ENCODE peak calls at places on chromosomes 4 and X, in four cellular contexts. Q is transverse colon, P is hepatocyte, U is Panc1. R is an unnamed sample.

GRCh38 chr4:187258651-187259401 is 535.2 kb upstream of the FAT1 start:
- DNase-seq in P (no peak), U (no peak), Q (no peak), R (no peak)

GRCh38 chr4:26331380-26331945 is 10.6 kb downstream of the RBPJ start:
- DNase-seq in Q (no peak), U (no peak), P (no peak), R (no peak)

GRCh38 chr4:24924309-24924781 is 11.5 kb upstream of the CCDC149 start:
- DNase-seq in P (peak; percentile 21), U (no peak), Q (no peak), R (no peak)

GRCh38 chr4:36303430-36304137 is 22.2 kb downstream of the DTHD1 start:
- DNase-seq in P (no peak), U (no peak), Q (no peak), R (no peak)

GRCh38 chrX:2327423-2327822 is 173.4 kb downstream of the DHRSX start:
- DNase-seq in U (no peak), P (no peak), Q (no peak), R (no peak)

GRCh38 chr4:41144812-41145211 is 69.5 kb downstream of the APBB2 start:
- DNase-seq in P (no peak), U (no peak), Q (no peak), R (no peak)

GRCh38 chr4:20252656-20253271 is 1.1 kb downstream of the SLIT2 start:
- DNase-seq in Q (peak; percentile 11), P (peak; percentile 37), U (no peak), R (no peak)

GRCh38 chr4:87092389-87093141 is 127.9 kb downstream of the KLHL8 start:
- DNase-seq in Q (peak; percentile 77), U (no peak), P (peak; percentile 82), R (peak; percentile 81)

GRCh38 chrX:17826609-17827496 is 34.2 kb downstream of the RAI2 start:
- DNase-seq in Q (peak; percentile 36), U (no peak), P (no peak), R (peak; percentile 2)

GRCh38 chrX:11309220-11309619 is 16.0 kb downstream of the AMELX start:
- DNase-seq in P (no peak), U (no peak), Q (no peak), R (no peak)

GRCh38 chr4:17492058-17492741 is 19.7 kb downstream of the QDPR start:
- DNase-seq in U (no peak), P (no peak), Q (no peak), R (peak; percentile 8)

GRCh38 chrX:133544105-133544504 is 128.8 kb upstream of the GPC4 start:
- DNase-seq in U (no peak), Q (no peak), P (peak; percentile 55), R (peak; percentile 34)

GRCh38 chrX:129640737-129641136 is 14.0 kb downstream of the APLN start:
- DNase-seq in U (no peak), P (no peak), Q (no peak), R (no peak)

GRCh38 chrX:74232859-74233258 is 71.1 kb upstream of the ZCCHC13 start:
- DNase-seq in P (no peak), Q (no peak), U (no peak), R (no peak)

GRCh38 chr4:95220205-95221175 is 328.3 kb downstream of the UNC5C start:
- DNase-seq in Q (no peak), P (no peak), U (no peak), R (no peak)

GRCh38 chr4:106583108-106583507 is 214.5 kb upstream of the GIMD1 start:
- DNase-seq in Q (no peak), U (no peak), P (no peak), R (no peak)

GRCh38 chr4:173226401-173226888 is 57.8 kb downstream of the GALNT7 start:
- DNase-seq in Q (no peak), U (no peak), P (no peak), R (no peak)

GRCh38 chrX:12956704-12957541 is 18.0 kb upstream of the TMSB4X start:
- DNase-seq in U (no peak), P (peak; percentile 45), Q (no peak), R (peak; percentile 53)

GRCh38 chrX:2474280-2474962 is 26.4 kb downstream of the DHRSX start:
- DNase-seq in Q (no peak), P (no peak), U (no peak), R (no peak)

GRCh38 chr4:25446611-25447010 is 69.5 kb downstream of the ANAPC4 start:
- DNase-seq in Q (no peak), U (no peak), P (no peak), R (no peak)

GRCh38 chrX:23699636-23700194 is 32.4 kb downstream of the PRDX4 start:
- DNase-seq in Q (no peak), P (peak; percentile 24), U (no peak), R (no peak)

GRCh38 chrX:131058136-131058868 is at the start of gene ARHGAP36:
- DNase-seq in Q (no peak), U (no peak), P (peak; percentile 33), R (no peak)

GRCh38 chr4:144894525-144894924 is 203.5 kb downstream of the ANAPC10 start:
- DNase-seq in P (no peak), Q (peak; percentile 10), U (no peak), R (no peak)

GRCh38 chr4:2365054-2365912 is 53.2 kb downstream of the ZFYVE28 start:
- DNase-seq in U (no peak), Q (no peak), P (no peak), R (no peak)
- H3K4me3 ChIP-seq in U (no peak overlapping the region), Q (peak overlapping the region; percentile 26), P (no peak overlapping the region), R (no peak overlapping the region)

DNA sequence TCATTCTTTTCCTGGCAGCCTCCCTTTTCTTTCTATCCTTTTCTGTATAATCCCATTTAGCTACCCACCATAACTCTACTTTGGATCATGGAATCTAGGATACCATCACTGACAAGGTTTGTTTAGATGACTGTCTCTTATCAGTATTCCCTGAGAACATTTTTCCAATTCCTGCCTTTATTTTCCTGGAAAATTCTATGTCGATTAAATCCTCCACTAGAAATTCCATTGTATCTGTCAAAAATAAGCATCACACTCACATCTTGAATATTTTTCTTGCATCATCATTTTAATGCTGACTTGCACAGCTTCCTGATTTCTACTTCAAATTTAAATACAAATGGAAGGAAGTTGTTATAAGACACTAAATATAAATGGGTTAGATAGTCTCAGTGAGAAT is 20.2 kb downstream of the TRIM2 start:
- DNase-seq in P (no peak), U (no peak), Q (no peak), R (no peak)
- H3K4me3 ChIP-seq in P (no peak overlapping the region), U (no peak overlapping the region), Q (no peak overlapping the region), R (no peak overlapping the region)

GRCh38 chrX:70453024-70453618 is 8.5 kb downstream of the DLG3 start:
- DNase-seq in Q (no peak), U (no peak), P (no peak), R (no peak)
- H3K4me3 ChIP-seq in Q (peak overlapping the region; percentile 49), U (peak overlapping the region; percentile 61), P (no peak overlapping the region), R (no peak overlapping the region)

GRCh38 chrX:19674041-19674769 is 158.9 kb upstream of the MAP3K15 start:
- DNase-seq in Q (no peak), U (no peak), P (no peak), R (no peak)

GRCh38 chrX:19673334-19674040 is 158.2 kb upstream of the MAP3K15 start:
- DNase-seq in P (peak; percentile 60), U (no peak), Q (peak; percentile 35), R (no peak)

GRCh38 chrX:19672211-19672814 is 157.0 kb upstream of the MAP3K15 start:
- DNase-seq in Q (no peak), P (peak; percentile 8), U (no peak), R (no peak)

GRCh38 chrX:19670321-19670750 is 155.0 kb upstream of the MAP3K15 start:
- DNase-seq in U (no peak), Q (no peak), P (peak; percentile 8), R (no peak)

GRCh38 chrX:19670854-19671620 is 155.7 kb upstream of the MAP3K15 start:
- DNase-seq in U (no peak), P (peak; percentile 50), Q (peak; percentile 69), R (peak; percentile 55)
- H3K4me3 ChIP-seq in U (peak overlapping the region; percentile 66), P (no peak overlapping the region), Q (no peak overlapping the region), R (no peak overlapping the region)

GRCh38 chr4:2833671-2834000 is 10.0 kb upstream of the ADD1 start:
- DNase-seq in P (peak; percentile 2), Q (peak; percentile 5), U (no peak), R (no peak)

GRCh38 chr4:2835978-2836377 is 7.7 kb upstream of the ADD1 start:
- DNase-seq in U (no peak), P (peak; percentile 2), Q (peak; percentile 8), R (no peak)

GRCh38 chr4:2832309-2832980 is 11.2 kb upstream of the ADD1 start:
- DNase-seq in P (no peak), Q (peak; percentile 15), U (no peak), R (no peak)

GRCh38 chr4:2832981-2833670 is 10.5 kb upstream of the ADD1 start:
- DNase-seq in Q (peak; percentile 5), U (no peak), P (no peak), R (no peak)

DNA sequence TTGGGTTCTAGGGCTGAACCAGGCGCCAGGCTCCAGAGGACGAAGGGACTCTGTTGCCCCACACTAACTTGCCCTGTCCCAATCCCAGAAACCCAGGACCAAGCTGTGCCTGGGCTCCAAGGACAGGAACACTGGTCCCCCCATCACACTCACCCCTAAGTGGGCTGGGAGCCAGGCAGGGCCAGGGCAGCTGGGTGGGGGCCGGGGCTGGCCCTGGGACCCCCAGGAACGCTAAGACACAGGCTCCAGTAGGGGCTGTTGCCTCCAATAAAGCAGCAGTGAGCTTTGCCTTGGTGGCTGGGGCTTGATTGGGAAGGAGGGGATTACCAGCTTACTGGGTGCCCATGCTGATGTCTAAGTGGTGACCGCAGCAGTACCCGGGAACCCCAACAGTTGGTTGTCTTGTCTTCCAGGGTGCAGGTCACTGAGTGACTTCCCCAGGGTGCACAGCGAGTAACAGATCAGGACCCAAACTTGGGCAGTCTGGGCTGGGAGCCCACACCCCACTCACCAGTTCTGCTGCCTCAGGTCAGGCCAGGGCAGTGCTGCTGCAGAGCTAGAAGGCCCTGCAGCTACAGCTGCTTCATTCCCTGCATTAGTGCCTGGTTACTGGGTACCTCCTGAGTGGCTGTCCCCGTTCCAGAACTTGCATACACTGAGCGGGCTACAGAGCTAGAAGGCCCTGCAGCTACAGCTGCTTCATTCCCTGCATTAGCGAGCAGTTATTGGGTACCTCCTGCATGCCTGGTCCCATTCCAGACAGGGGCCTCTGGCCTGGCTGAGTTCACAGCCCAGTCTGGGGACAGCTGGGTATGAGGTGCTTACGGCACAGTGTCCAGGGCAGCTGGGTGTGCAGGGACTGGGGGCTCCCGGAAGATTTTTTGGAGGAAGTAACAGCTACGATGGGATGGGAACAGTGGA is 9.4 kb upstream of the ADD1 start:
- DNase-seq in U (no peak), P (peak; percentile 3), Q (peak; percentile 7), R (no peak)
- H3K4me3 ChIP-seq in U (no peak overlapping the region), P (no peak overlapping the region), Q (no peak overlapping the region), R (no peak overlapping the region)

DNA sequence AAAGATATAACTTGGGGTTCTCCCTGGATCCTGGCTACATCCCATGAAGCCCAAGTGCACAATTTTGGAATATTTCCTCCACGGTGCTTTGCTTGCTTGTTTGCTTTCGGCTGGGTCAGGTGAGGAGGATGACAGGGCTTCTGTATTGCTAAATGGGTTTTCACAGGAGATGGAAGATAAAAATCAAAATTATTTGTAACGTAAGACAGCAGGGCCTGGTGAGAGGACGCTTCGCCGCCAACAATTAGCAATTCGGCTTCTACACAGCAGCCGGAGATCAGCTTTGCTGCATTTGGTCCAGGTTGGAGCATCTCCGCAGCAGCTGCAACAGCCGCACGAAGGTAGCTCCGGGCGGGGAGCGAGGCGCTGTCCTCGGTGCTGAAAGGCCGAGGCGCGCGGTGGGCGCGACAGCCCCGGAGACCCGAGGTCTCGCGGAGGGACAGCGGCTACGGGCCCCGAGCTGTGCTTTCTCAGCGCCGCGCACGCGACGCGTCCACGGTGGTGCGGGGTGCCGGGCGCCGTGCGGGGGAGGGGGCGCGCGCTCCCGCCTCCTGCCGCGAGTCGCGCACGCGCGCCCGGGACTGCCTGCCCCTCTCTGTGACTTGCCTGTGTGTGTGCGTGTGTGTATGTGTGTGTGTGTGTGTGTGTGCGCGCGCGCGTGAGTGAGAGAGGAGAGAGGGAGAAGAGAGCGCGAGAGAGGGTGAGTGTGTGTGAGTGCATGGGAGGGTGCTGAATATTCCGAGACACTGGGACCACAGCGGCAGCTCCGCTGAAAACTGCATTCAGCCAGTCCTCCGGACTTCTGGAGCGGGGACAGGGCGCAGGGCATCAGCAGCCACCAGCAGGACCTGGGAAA is at the start of gene GRIA2:
- DNase-seq in Q (no peak), U (no peak), P (peak; percentile 89), R (peak; percentile 5)
- H3K4me3 ChIP-seq in Q (no peak within 1 kb of the TSS), U (no peak within 1 kb of the TSS), P (no peak within 1 kb of the TSS), R (no peak within 1 kb of the TSS)

R was measured in small intestine.